ENCODE peak calls at places on chromosomes 4 and X, in four cellular contexts. Q is activated T-cell treated with anti-CD3 and anti-CD28 coated beads for 1 hour, I is IMR-90, B is brain microvascular endothelial cell. L is an unnamed sample.

GRCh38 chr4:2714918-2715317 is 41.2 kb downstream of the TNIP2 start:
- DNase-seq in Q (no peak), I (no peak), B (no peak), L (no peak)

GRCh38 chr4:97359826-97360225 is 783.5 kb downstream of the STPG2 start:
- DNase-seq in Q (no peak), I (no peak), B (no peak), L (no peak)

GRCh38 chrX:55919367-55920221 is 202.0 kb downstream of the RRAGB start:
- DNase-seq in Q (no peak), I (no peak), B (no peak), L (no peak)

GRCh38 chrX:153598541-153599191 is at the start of gene CCNQ:
- DNase-seq in Q (peak), I (peak), B (no peak), L (no peak)

GRCh38 chr4:7195546-7196282 is 3.4 kb downstream of the SORCS2 start:
- DNase-seq in Q (no peak), I (no peak), B (peak), L (no peak)

GRCh38 chrX:115378471-115378870 is 89.0 kb downstream of the LUZP4 start:
- DNase-seq in Q (no peak), I (peak), B (no peak), L (no peak)

GRCh38 chrX:72094894-72095293 is 36.8 kb downstream of the RTL5 start:
- DNase-seq in Q (peak), I (peak), B (peak), L (peak)

GRCh38 chrX:108298165-108298602 is 140.0 kb downstream of the COL4A6 start:
- DNase-seq in Q (no peak), I (no peak), B (no peak), L (no peak)

GRCh38 chr4:29459926-29460325 is 1260.2 kb upstream of the PCDH7 start:
- DNase-seq in Q (no peak), I (peak), B (no peak), L (no peak)

GRCh38 chr4:57156242-57156990 is 46.2 kb upstream of the IGFBP7 start:
- DNase-seq in Q (no peak), I (peak), B (no peak), L (no peak)

GRCh38 chr4:77015390-77015789 is 60.4 kb downstream of the CCNI start:
- DNase-seq in Q (no peak), I (peak), B (peak), L (no peak)

GRCh38 chrX:154123241-154124219 is 20.5 kb upstream of the OPN1LW start:
- DNase-seq in Q (peak), I (no peak), B (peak), L (no peak)

GRCh38 chr4:25427871-25428270 is 50.8 kb downstream of the ANAPC4 start:
- DNase-seq in Q (no peak), I (no peak), B (no peak), L (no peak)

GRCh38 chrX:40778861-40779575 is 43.7 kb upstream of the MED14 start:
- DNase-seq in Q (no peak), I (peak), B (peak), L (no peak)

GRCh38 chrX:23312136-23312535 is 22.5 kb upstream of the PTCHD1 start:
- DNase-seq in Q (no peak), I (no peak), B (no peak), L (no peak)

GRCh38 chr4:141642711-141643110 is 6.3 kb downstream of the IL15 start:
- DNase-seq in Q (no peak), I (no peak), B (no peak), L (no peak)

GRCh38 chrX:21723814-21724213 is 34.1 kb downstream of the SMPX start:
- DNase-seq in Q (no peak), I (no peak), B (no peak), L (no peak)

GRCh38 chr4:10017037-10017893 is 4.0 kb downstream of the SLC2A9 start:
- DNase-seq in Q (no peak), I (no peak), B (no peak), L (no peak)

GRCh38 chr4:88446124-88446523 is 10.8 kb upstream of the HERC5 start:
- DNase-seq in Q (no peak), I (no peak), B (peak), L (no peak)

GRCh38 chr4:140071806-140072205 is 82.2 kb downstream of the MAML3 start:
- DNase-seq in Q (peak), I (peak), B (peak), L (peak)